ENCODE peak calls at places on chromosome 11, in ten cellular contexts. One of them, this sample, is unnamed.

GRCh38 chr11:102256251-102256650 is 61.0 kb upstream of the BIRC3 start:
- DNase-seq in heart right ventricle: no peak
- DNase-seq in bronchial epithelial cell: peak
- DNase-seq in OCI-LY7: no peak
- DNase-seq in fibroblast of pulmonary artery: peak
- DNase-seq in NB4: no peak
- DNase-seq in lower leg skin: no peak
- DNase-seq in brain microvascular endothelial cell: peak
- DNase-seq in neural progenitor cell: no peak
- DNase-seq in fibroblast of mammary gland: peak
- DNase-seq in this sample: peak

GRCh38 chr11:60303661-60304060 is 23.2 kb downstream of the MS4A4A start:
- DNase-seq in heart right ventricle: no peak
- DNase-seq in bronchial epithelial cell: peak
- DNase-seq in OCI-LY7: no peak
- DNase-seq in fibroblast of pulmonary artery: no peak
- DNase-seq in NB4: no peak
- DNase-seq in lower leg skin: no peak
- DNase-seq in brain microvascular endothelial cell: no peak
- DNase-seq in neural progenitor cell: no peak
- DNase-seq in fibroblast of mammary gland: no peak
- DNase-seq in this sample: no peak

GRCh38 chr11:396948-397548 is 3.0 kb downstream of the PKP3 start:
- DNase-seq in heart right ventricle: peak
- DNase-seq in bronchial epithelial cell: no peak
- DNase-seq in OCI-LY7: no peak
- DNase-seq in fibroblast of pulmonary artery: peak
- DNase-seq in NB4: no peak
- DNase-seq in lower leg skin: no peak
- DNase-seq in brain microvascular endothelial cell: peak
- DNase-seq in neural progenitor cell: no peak
- DNase-seq in fibroblast of mammary gland: peak
- DNase-seq in this sample: peak

GRCh38 chr11:113675003-113675471 is 31.1 kb downstream of the TMPRSS5 start:
- DNase-seq in heart right ventricle: no peak
- DNase-seq in bronchial epithelial cell: peak
- DNase-seq in OCI-LY7: no peak
- DNase-seq in fibroblast of pulmonary artery: peak
- DNase-seq in NB4: peak
- DNase-seq in lower leg skin: no peak
- DNase-seq in brain microvascular endothelial cell: peak
- DNase-seq in neural progenitor cell: no peak
- DNase-seq in fibroblast of mammary gland: peak
- DNase-seq in this sample: peak

GRCh38 chr11:57343825-57344224 is 5.7 kb downstream of the P2RX3 start:
- DNase-seq in heart right ventricle: no peak
- DNase-seq in bronchial epithelial cell: no peak
- DNase-seq in OCI-LY7: no peak
- DNase-seq in fibroblast of pulmonary artery: no peak
- DNase-seq in NB4: no peak
- DNase-seq in lower leg skin: no peak
- DNase-seq in brain microvascular endothelial cell: no peak
- DNase-seq in neural progenitor cell: no peak
- DNase-seq in fibroblast of mammary gland: no peak
- DNase-seq in this sample: no peak

GRCh38 chr11:17812286-17813187 is 78.0 kb downstream of the KCNC1 start:
- DNase-seq in heart right ventricle: no peak
- DNase-seq in bronchial epithelial cell: no peak
- DNase-seq in OCI-LY7: no peak
- DNase-seq in fibroblast of pulmonary artery: no peak
- DNase-seq in NB4: no peak
- DNase-seq in lower leg skin: no peak
- DNase-seq in brain microvascular endothelial cell: no peak
- DNase-seq in neural progenitor cell: no peak
- DNase-seq in fibroblast of mammary gland: no peak
- DNase-seq in this sample: peak

GRCh38 chr11:16611395-16612233 is 126.8 kb upstream of the C11orf58 start:
- DNase-seq in heart right ventricle: no peak
- DNase-seq in bronchial epithelial cell: no peak
- DNase-seq in OCI-LY7: no peak
- DNase-seq in fibroblast of pulmonary artery: no peak
- DNase-seq in NB4: no peak
- DNase-seq in lower leg skin: no peak
- DNase-seq in brain microvascular endothelial cell: no peak
- DNase-seq in neural progenitor cell: peak
- DNase-seq in fibroblast of mammary gland: no peak
- DNase-seq in this sample: no peak

GRCh38 chr11:102794382-102794781 is 3.6 kb downstream of the MMP1 start:
- DNase-seq in heart right ventricle: no peak
- DNase-seq in bronchial epithelial cell: peak
- DNase-seq in OCI-LY7: peak
- DNase-seq in fibroblast of pulmonary artery: peak
- DNase-seq in NB4: peak
- DNase-seq in lower leg skin: no peak
- DNase-seq in brain microvascular endothelial cell: peak
- DNase-seq in neural progenitor cell: peak
- DNase-seq in fibroblast of mammary gland: peak
- DNase-seq in this sample: peak

DNA sequence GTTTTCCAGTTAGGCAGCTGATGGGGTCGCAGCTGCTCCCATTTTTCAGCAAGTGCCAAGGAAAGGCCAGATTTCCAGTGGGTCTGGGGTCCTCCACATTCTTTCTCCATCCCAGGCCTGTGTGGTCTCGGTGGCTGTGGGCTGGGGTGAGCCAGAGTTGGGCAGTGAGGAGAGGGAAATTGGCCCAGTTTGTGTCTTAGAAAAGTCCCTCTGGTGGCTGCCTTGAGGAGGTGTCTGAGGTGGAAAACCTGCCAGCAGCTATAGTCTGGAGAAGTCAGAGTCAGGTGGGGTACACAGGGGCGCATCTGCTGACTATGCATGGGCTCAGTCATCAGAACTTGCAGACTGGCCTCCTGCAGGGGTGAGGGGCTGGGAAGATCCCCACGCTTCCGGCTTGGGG is 30.5 kb downstream of the MRGPRD start:
- DNase-seq in heart right ventricle: no peak
- DNase-seq in bronchial epithelial cell: peak
- DNase-seq in OCI-LY7: peak
- DNase-seq in fibroblast of pulmonary artery: peak
- DNase-seq in NB4: peak
- DNase-seq in lower leg skin: no peak
- DNase-seq in brain microvascular endothelial cell: no peak
- DNase-seq in neural progenitor cell: peak
- DNase-seq in fibroblast of mammary gland: peak
- DNase-seq in this sample: peak
- TF ChIP-seq CTCF in heart right ventricle: no peak
- TF ChIP-seq CTCF in bronchial epithelial cell: peak
- TF ChIP-seq CTCF in OCI-LY7: peak
- TF ChIP-seq CTCF in fibroblast of pulmonary artery: peak
- TF ChIP-seq CTCF in NB4: peak
- TF ChIP-seq CTCF in lower leg skin: no peak
- TF ChIP-seq CTCF in brain microvascular endothelial cell: peak
- TF ChIP-seq CTCF in neural progenitor cell: peak
- TF ChIP-seq CTCF in fibroblast of mammary gland: peak
- TF ChIP-seq CTCF in this sample: peak

GRCh38 chr11:65389294-65389980 is 3.0 kb downstream of the FRMD8 start:
- DNase-seq in heart right ventricle: no peak
- DNase-seq in bronchial epithelial cell: no peak
- DNase-seq in OCI-LY7: no peak
- DNase-seq in fibroblast of pulmonary artery: no peak
- DNase-seq in NB4: no peak
- DNase-seq in lower leg skin: no peak
- DNase-seq in brain microvascular endothelial cell: no peak
- DNase-seq in neural progenitor cell: no peak
- DNase-seq in fibroblast of mammary gland: no peak
- DNase-seq in this sample: no peak
- H3K4me3 ChIP-seq in heart right ventricle: no peak
- H3K4me3 ChIP-seq in bronchial epithelial cell: no peak
- H3K4me3 ChIP-seq in OCI-LY7: no peak
- H3K4me3 ChIP-seq in fibroblast of pulmonary artery: peak
- H3K4me3 ChIP-seq in NB4: no peak
- H3K4me3 ChIP-seq in lower leg skin: no peak
- H3K4me3 ChIP-seq in brain microvascular endothelial cell: peak
- H3K4me3 ChIP-seq in neural progenitor cell: no peak
- H3K4me3 ChIP-seq in fibroblast of mammary gland: no peak
- H3K4me3 ChIP-seq in this sample: no peak

GRCh38 chr11:119370486-119371046 is 10.9 kb downstream of the USP2 start:
- DNase-seq in heart right ventricle: peak
- DNase-seq in bronchial epithelial cell: no peak
- DNase-seq in OCI-LY7: peak
- DNase-seq in fibroblast of pulmonary artery: no peak
- DNase-seq in NB4: no peak
- DNase-seq in lower leg skin: no peak
- DNase-seq in brain microvascular endothelial cell: no peak
- DNase-seq in neural progenitor cell: no peak
- DNase-seq in fibroblast of mammary gland: no peak
- DNase-seq in this sample: no peak

GRCh38 chr11:119373059-119373875 is 8.2 kb downstream of the USP2 start:
- DNase-seq in heart right ventricle: no peak
- DNase-seq in bronchial epithelial cell: no peak
- DNase-seq in OCI-LY7: peak
- DNase-seq in fibroblast of pulmonary artery: no peak
- DNase-seq in NB4: no peak
- DNase-seq in lower leg skin: peak
- DNase-seq in brain microvascular endothelial cell: no peak
- DNase-seq in neural progenitor cell: no peak
- DNase-seq in fibroblast of mammary gland: no peak
- DNase-seq in this sample: no peak

GRCh38 chr11:119371067-119371601 is 10.4 kb downstream of the USP2 start:
- DNase-seq in heart right ventricle: no peak
- DNase-seq in bronchial epithelial cell: no peak
- DNase-seq in OCI-LY7: no peak
- DNase-seq in fibroblast of pulmonary artery: no peak
- DNase-seq in NB4: no peak
- DNase-seq in lower leg skin: no peak
- DNase-seq in brain microvascular endothelial cell: no peak
- DNase-seq in neural progenitor cell: no peak
- DNase-seq in fibroblast of mammary gland: no peak
- DNase-seq in this sample: no peak

GRCh38 chr11:119372260-119373058 is 9.0 kb downstream of the USP2 start:
- DNase-seq in heart right ventricle: no peak
- DNase-seq in bronchial epithelial cell: no peak
- DNase-seq in OCI-LY7: no peak
- DNase-seq in fibroblast of pulmonary artery: no peak
- DNase-seq in NB4: no peak
- DNase-seq in lower leg skin: peak
- DNase-seq in brain microvascular endothelial cell: no peak
- DNase-seq in neural progenitor cell: no peak
- DNase-seq in fibroblast of mammary gland: no peak
- DNase-seq in this sample: no peak

GRCh38 chr11:119371778-119372182 is 9.7 kb downstream of the USP2 start:
- DNase-seq in heart right ventricle: no peak
- DNase-seq in bronchial epithelial cell: peak
- DNase-seq in OCI-LY7: peak
- DNase-seq in fibroblast of pulmonary artery: no peak
- DNase-seq in NB4: peak
- DNase-seq in lower leg skin: no peak
- DNase-seq in brain microvascular endothelial cell: no peak
- DNase-seq in neural progenitor cell: no peak
- DNase-seq in fibroblast of mammary gland: no peak
- DNase-seq in this sample: no peak
- TF ChIP-seq CTCF in heart right ventricle: no peak
- TF ChIP-seq CTCF in bronchial epithelial cell: peak
- TF ChIP-seq CTCF in OCI-LY7: peak
- TF ChIP-seq CTCF in fibroblast of pulmonary artery: peak
- TF ChIP-seq CTCF in NB4: no peak
- TF ChIP-seq CTCF in lower leg skin: no peak
- TF ChIP-seq CTCF in brain microvascular endothelial cell: peak
- TF ChIP-seq CTCF in neural progenitor cell: peak
- TF ChIP-seq CTCF in fibroblast of mammary gland: no peak
- TF ChIP-seq CTCF in this sample: no peak

GRCh38 chr11:83691387-83692088 is 405.4 kb upstream of the CCDC90B start:
- DNase-seq in heart right ventricle: no peak
- DNase-seq in bronchial epithelial cell: peak
- DNase-seq in OCI-LY7: no peak
- DNase-seq in fibroblast of pulmonary artery: peak
- DNase-seq in NB4: no peak
- DNase-seq in lower leg skin: no peak
- DNase-seq in brain microvascular endothelial cell: peak
- DNase-seq in neural progenitor cell: no peak
- DNase-seq in fibroblast of mammary gland: peak
- DNase-seq in this sample: peak
- H3K4me3 ChIP-seq in heart right ventricle: peak
- H3K4me3 ChIP-seq in bronchial epithelial cell: no peak
- H3K4me3 ChIP-seq in OCI-LY7: no peak
- H3K4me3 ChIP-seq in fibroblast of pulmonary artery: no peak
- H3K4me3 ChIP-seq in NB4: no peak
- H3K4me3 ChIP-seq in lower leg skin: no peak
- H3K4me3 ChIP-seq in brain microvascular endothelial cell: no peak
- H3K4me3 ChIP-seq in neural progenitor cell: no peak
- H3K4me3 ChIP-seq in fibroblast of mammary gland: no peak
- H3K4me3 ChIP-seq in this sample: no peak

DNA sequence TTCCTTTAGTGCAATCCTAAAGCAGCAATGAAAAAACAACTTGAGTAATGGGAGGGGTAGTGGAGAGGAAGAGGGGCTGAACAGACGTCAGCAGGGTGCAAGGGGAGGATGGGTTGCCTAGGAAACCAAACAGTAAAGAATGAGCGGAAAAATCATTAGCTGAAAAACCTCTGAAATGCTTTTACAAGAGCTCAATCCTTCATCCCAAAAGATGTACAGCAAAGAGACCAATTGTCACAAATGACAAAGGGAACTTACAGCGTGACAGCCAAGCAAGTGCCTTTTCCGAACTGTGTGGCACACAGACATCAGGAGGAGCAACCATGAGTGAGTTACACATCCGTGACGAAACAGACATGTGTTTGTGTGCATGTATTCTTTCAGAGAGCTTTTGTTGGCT is 104.6 kb downstream of the SIK3 start:
- DNase-seq in heart right ventricle: no peak
- DNase-seq in bronchial epithelial cell: no peak
- DNase-seq in OCI-LY7: peak
- DNase-seq in fibroblast of pulmonary artery: peak
- DNase-seq in NB4: no peak
- DNase-seq in lower leg skin: no peak
- DNase-seq in brain microvascular endothelial cell: peak
- DNase-seq in neural progenitor cell: peak
- DNase-seq in fibroblast of mammary gland: peak
- DNase-seq in this sample: peak
- TF ChIP-seq CTCF in heart right ventricle: no peak
- TF ChIP-seq CTCF in bronchial epithelial cell: no peak
- TF ChIP-seq CTCF in OCI-LY7: no peak
- TF ChIP-seq CTCF in fibroblast of pulmonary artery: no peak
- TF ChIP-seq CTCF in NB4: no peak
- TF ChIP-seq CTCF in lower leg skin: no peak
- TF ChIP-seq CTCF in brain microvascular endothelial cell: no peak
- TF ChIP-seq CTCF in neural progenitor cell: no peak
- TF ChIP-seq CTCF in fibroblast of mammary gland: no peak
- TF ChIP-seq CTCF in this sample: no peak

DNA sequence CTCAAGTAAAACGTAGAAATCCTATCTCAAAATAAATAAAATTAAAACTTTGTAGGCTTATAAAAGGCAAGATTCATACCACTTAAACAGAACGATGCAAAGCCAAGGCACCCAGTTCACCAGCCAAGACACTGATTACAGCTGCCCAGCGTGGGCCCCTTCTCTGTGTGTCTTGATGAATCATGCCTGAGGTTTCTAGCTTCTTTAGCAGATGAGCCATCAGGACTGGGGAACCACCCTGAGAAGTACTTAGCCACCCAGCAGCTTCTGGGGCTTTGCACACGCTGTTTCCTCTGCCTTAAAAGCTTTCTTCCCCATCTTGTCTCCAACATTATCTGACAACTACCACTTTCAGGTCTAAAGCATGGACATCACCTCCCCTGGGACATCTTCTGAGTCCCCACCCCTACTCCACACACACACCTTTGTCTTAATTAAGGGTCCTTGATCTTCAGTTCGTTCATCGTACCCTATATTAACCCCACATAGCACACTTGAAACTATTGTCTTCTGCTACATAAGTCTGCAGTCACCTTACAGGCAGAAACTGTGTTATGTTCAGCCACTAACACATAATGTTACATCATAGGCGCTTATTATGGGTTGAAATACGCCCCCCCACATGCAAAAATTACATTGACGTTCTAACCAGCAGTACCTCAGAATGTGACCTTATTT is 8.7 kb upstream of the LAYN start:
- DNase-seq in heart right ventricle: no peak
- DNase-seq in bronchial epithelial cell: peak
- DNase-seq in OCI-LY7: no peak
- DNase-seq in fibroblast of pulmonary artery: peak
- DNase-seq in NB4: peak
- DNase-seq in lower leg skin: no peak
- DNase-seq in brain microvascular endothelial cell: peak
- DNase-seq in neural progenitor cell: no peak
- DNase-seq in fibroblast of mammary gland: peak
- DNase-seq in this sample: peak
- H3K4me3 ChIP-seq in heart right ventricle: no peak
- H3K4me3 ChIP-seq in bronchial epithelial cell: no peak
- H3K4me3 ChIP-seq in OCI-LY7: no peak
- H3K4me3 ChIP-seq in fibroblast of pulmonary artery: no peak
- H3K4me3 ChIP-seq in NB4: no peak
- H3K4me3 ChIP-seq in lower leg skin: no peak
- H3K4me3 ChIP-seq in brain microvascular endothelial cell: no peak
- H3K4me3 ChIP-seq in neural progenitor cell: no peak
- H3K4me3 ChIP-seq in fibroblast of mammary gland: no peak
- H3K4me3 ChIP-seq in this sample: no peak

This sample was measured in foreskin fibroblast.